ENCODE peak calls at places on chromosomes 1 and 21, in seven cellular contexts. V is right atrium auricular region, K is prostate gland, H is GM12865, N is pancreas, C is cardiac fibroblast, L is fibroblast of lung. O is an unnamed sample.

GRCh38 chr1:33791251-33791650 is 72.6 kb upstream of the HMGB4 start:
- DNase-seq in C (no peak), H (no peak), V (no peak), N (no peak), L (no peak), K (no peak), O (no peak)

GRCh38 chr1:23473037-23473800 is 10.8 kb downstream of the ASAP3 start:
- DNase-seq in N (no peak), C (no peak), H (no peak), L (peak; percentile 66), K (no peak), V (no peak), O (no peak)

GRCh38 chr1:199279872-199280649 is 641.2 kb downstream of the PTPRC start:
- DNase-seq in N (no peak), C (no peak), H (peak; percentile 70), V (no peak), K (no peak), L (peak; percentile 60), O (no peak)

GRCh38 chr1:30044745-30045144 is 678.6 kb downstream of the MATN1 start:
- DNase-seq in N (no peak), H (no peak), K (no peak), V (peak; percentile 32), L (no peak), C (no peak), O (no peak)

GRCh38 chr21:33939224-33939623 is 23.6 kb upstream of the ATP5PO start:
- DNase-seq in K (no peak), H (no peak), N (no peak), L (no peak), V (no peak), C (no peak), O (no peak)

GRCh38 chr1:27663735-27664119 is 8.3 kb downstream of the IFI6 start:
- DNase-seq in N (no peak), L (no peak), C (no peak), K (no peak), H (no peak), V (no peak), O (no peak)

GRCh38 chr1:218266356-218266755 is 18.7 kb upstream of the RRP15 start:
- DNase-seq in C (peak; percentile 9), K (no peak), V (no peak), H (no peak), L (peak; percentile 7), N (no peak), O (no peak)

GRCh38 chr21:36429672-36430546 is 44.7 kb downstream of the CHAF1B start:
- DNase-seq in C (peak; percentile 96), V (peak; percentile 95), K (peak; percentile 15), N (peak; percentile 65), H (peak; percentile 88), L (peak; percentile 100), O (peak; percentile 26)

GRCh38 chr1:230752407-230752806 is 5.2 kb downstream of the CAPN9 start:
- DNase-seq in L (no peak), K (peak; percentile 88), H (no peak), V (no peak), C (no peak), N (no peak), O (peak; percentile 90)

GRCh38 chr21:17781524-17781923 is 37.6 kb downstream of the C21orf91 start:
- DNase-seq in C (no peak), L (no peak), N (no peak), H (no peak), K (no peak), V (no peak), O (no peak)

GRCh38 chr1:183198463-183198862 is 12.4 kb downstream of the LAMC2 start:
- DNase-seq in H (no peak), C (peak; percentile 95), N (no peak), L (peak; percentile 99), K (peak; percentile 69), V (no peak), O (no peak)

GRCh38 chr1:153627797-153628626 is at the start of gene S100A1:
- DNase-seq in N (no peak), L (no peak), K (no peak), H (no peak), C (no peak), V (no peak), O (peak; percentile 56)

GRCh38 chr1:12477936-12478611 is 139.9 kb downstream of the DHRS3 start:
- DNase-seq in N (peak; percentile 74), L (peak; percentile 99), H (no peak), C (peak; percentile 99), V (peak; percentile 80), K (peak; percentile 94), O (peak; percentile 92)

GRCh38 chr1:202007703-202008489 is 2.5 kb upstream of the ELF3 start:
- DNase-seq in K (peak; percentile 85), L (no peak), N (peak; percentile 88), C (peak; percentile 55), V (no peak), H (no peak), O (peak; percentile 91)

GRCh38 chr1:39205781-39206464 is 1.4 kb downstream of the MACF1 start:
- DNase-seq in K (no peak), C (no peak), H (no peak), N (no peak), V (no peak), L (no peak), O (no peak)
- H3K4me3 ChIP-seq in K (peak overlapping the region; percentile 7), C (peak overlapping the region; percentile 47), H (peak overlapping the region; percentile 60), N (no peak overlapping the region), V (peak overlapping the region; percentile 49), L (peak overlapping the region; percentile 80), O (no peak overlapping the region)

DNA sequence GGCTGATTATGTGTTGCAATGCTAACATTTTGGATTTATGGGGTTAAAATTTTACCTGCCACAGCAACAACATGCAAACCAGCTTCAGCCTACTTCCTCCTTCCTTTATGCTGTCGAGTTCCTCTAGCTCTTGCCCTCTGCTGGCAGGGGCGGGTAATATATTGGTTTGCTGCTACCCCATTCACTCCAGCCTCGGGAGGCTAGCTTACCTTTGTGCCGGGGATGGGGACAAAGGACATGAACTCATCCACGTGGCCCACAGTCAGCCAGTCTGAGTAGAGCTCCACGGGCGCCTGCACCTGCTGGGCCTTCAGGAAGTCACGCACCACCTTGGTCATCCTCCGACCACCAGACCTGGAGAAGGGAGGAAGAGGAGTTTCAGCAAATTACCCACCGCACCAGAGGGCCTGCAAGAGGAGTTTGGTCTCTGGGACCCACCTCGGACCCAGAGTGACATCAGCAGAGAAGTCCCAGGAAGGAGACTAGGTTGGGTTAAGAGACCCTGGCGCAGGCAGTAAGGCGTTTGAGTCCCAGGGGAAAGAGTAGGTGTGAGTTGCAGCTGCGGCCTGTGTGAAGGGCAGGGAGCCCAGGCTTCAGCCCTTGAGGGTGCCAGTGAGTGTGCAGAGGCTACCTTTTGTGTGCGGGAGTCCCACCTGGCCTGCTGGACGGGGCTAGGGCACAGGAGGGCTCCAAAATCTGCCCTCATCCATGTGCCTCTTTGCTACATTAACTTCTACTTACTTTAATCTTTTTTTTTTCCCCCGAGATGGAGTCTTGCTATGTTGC is 21.8 kb upstream of the SDHB start:
- DNase-seq in V (no peak), H (peak; percentile 79), C (peak; percentile 12), K (no peak), N (no peak), L (no peak), O (peak; percentile 46)
- TF ChIP-seq CTCF in V (no peak), H (peak; percentile 58), C (peak; percentile 60), K (no peak), N (no peak), L (no peak), O (no peak)

GRCh38 chr1:43558346-43558841 is 27.7 kb downstream of the PTPRF start:
- DNase-seq in N (no peak), L (peak; percentile 74), V (no peak), K (no peak), C (peak; percentile 24), H (no peak), O (peak; percentile 66)
- H3K4me3 ChIP-seq in N (no peak overlapping the region), L (no peak overlapping the region), V (no peak overlapping the region), K (no peak overlapping the region), C (no peak overlapping the region), H (no peak overlapping the region), O (no peak overlapping the region)

GRCh38 chr1:55673416-55673815 is 458.3 kb upstream of the USP24 start:
- DNase-seq in L (no peak), V (no peak), K (no peak), C (no peak), H (no peak), N (no peak), O (no peak)

GRCh38 chr1:55669308-55669707 is 454.1 kb upstream of the USP24 start:
- DNase-seq in V (peak; percentile 66), N (no peak), C (peak; percentile 91), H (no peak), K (no peak), L (peak; percentile 23), O (no peak)

GRCh38 chr1:55670331-55671082 is 455.3 kb upstream of the USP24 start:
- DNase-seq in C (peak; percentile 43), H (no peak), N (no peak), V (no peak), L (no peak), K (no peak), O (no peak)
- TF ChIP-seq CTCF in C (no peak), H (no peak), N (no peak), V (no peak), L (no peak), K (no peak), O (no peak)

GRCh38 chr1:16144325-16145029 is 11.4 kb downstream of the EPHA2 start:
- DNase-seq in L (no peak), N (no peak), K (no peak), V (no peak), H (no peak), C (no peak), O (no peak)

GRCh38 chr1:16147615-16147926 is 8.3 kb downstream of the EPHA2 start:
- DNase-seq in L (no peak), H (no peak), K (no peak), V (no peak), C (no peak), N (no peak), O (no peak)

GRCh38 chr1:16146888-16147614 is 8.8 kb downstream of the EPHA2 start:
- DNase-seq in V (no peak), C (peak; percentile 56), H (no peak), L (peak; percentile 90), K (no peak), N (no peak), O (no peak)

GRCh38 chr1:16145030-16145987 is 10.6 kb downstream of the EPHA2 start:
- DNase-seq in K (peak; percentile 88), V (peak; percentile 91), L (peak; percentile 94), H (no peak), N (peak; percentile 90), C (peak; percentile 90), O (peak; percentile 87)

GRCh38 chr1:16145988-16146887 is 9.6 kb downstream of the EPHA2 start:
- DNase-seq in C (peak; percentile 92), N (peak; percentile 52), V (peak; percentile 89), L (peak; percentile 96), K (peak; percentile 61), H (peak; percentile 29), O (no peak)
- H3K4me3 ChIP-seq in C (peak overlapping the region; percentile 22), N (no peak overlapping the region), V (peak overlapping the region; percentile 33), L (peak overlapping the region; percentile 37), K (no peak overlapping the region), H (no peak overlapping the region), O (no peak overlapping the region)

O was measured in mucosa of descending colon.